ENCODE peak calls at places on chromosomes 11 and 22, in five cellular contexts. One of them, this sample, is unnamed.

GRCh38 chr11:45609902-45610301 is 55.5 kb downstream of the CHST1 start:
- DNase-seq in EH: no peak
- DNase-seq in AG08395: no peak
- DNase-seq in germinal center: no peak
- DNase-seq in AG09319: no peak
- DNase-seq in this sample: no peak

GRCh38 chr11:120908521-120909181 is 115.3 kb upstream of the TBCEL start:
- DNase-seq in AG08395: no peak
- DNase-seq in AG09319: no peak
- DNase-seq in EH: no peak
- DNase-seq in germinal center: no peak
- DNase-seq in this sample: no peak

GRCh38 chr11:11946180-11946579 is 62.2 kb downstream of the DKK3 start:
- DNase-seq in AG08395: peak
- DNase-seq in germinal center: no peak
- DNase-seq in EH: peak
- DNase-seq in AG09319: no peak
- DNase-seq in this sample: no peak

GRCh38 chr11:36411202-36411640 is 98.9 kb downstream of the TRAF6 start:
- DNase-seq in germinal center: peak
- DNase-seq in AG09319: no peak
- DNase-seq in EH: no peak
- DNase-seq in AG08395: no peak
- DNase-seq in this sample: no peak

GRCh38 chr11:26909429-26910009 is 84.4 kb upstream of the FIBIN start:
- DNase-seq in AG08395: no peak
- DNase-seq in EH: no peak
- DNase-seq in germinal center: no peak
- DNase-seq in AG09319: no peak
- DNase-seq in this sample: no peak

GRCh38 chr11:33536178-33536577 is 164.4 kb downstream of the C11orf91 start:
- DNase-seq in germinal center: no peak
- DNase-seq in AG09319: no peak
- DNase-seq in AG08395: no peak
- DNase-seq in EH: no peak
- DNase-seq in this sample: no peak

GRCh38 chr22:21940521-21940920 is 12.1 kb downstream of the PPM1F start:
- DNase-seq in EH: no peak
- DNase-seq in AG08395: no peak
- DNase-seq in germinal center: no peak
- DNase-seq in AG09319: no peak
- DNase-seq in this sample: no peak

GRCh38 chr11:2594267-2594666 is 105.5 kb downstream of the KCNQ1OT1 start:
- DNase-seq in AG09319: no peak
- DNase-seq in EH: no peak
- DNase-seq in germinal center: no peak
- DNase-seq in AG08395: no peak
- DNase-seq in this sample: no peak

GRCh38 chr22:23904855-23905254 is 10.7 kb downstream of the MIF start:
- DNase-seq in AG08395: peak
- DNase-seq in AG09319: no peak
- DNase-seq in EH: no peak
- DNase-seq in germinal center: no peak
- DNase-seq in this sample: peak

GRCh38 chr11:114438303-114438702 is 964 bp upstream of the REXO2 start:
- DNase-seq in EH: peak
- DNase-seq in germinal center: no peak
- DNase-seq in AG08395: no peak
- DNase-seq in AG09319: no peak
- DNase-seq in this sample: no peak

GRCh38 chr11:46106530-46107407 is 14.5 kb downstream of the PHF21A start:
- DNase-seq in AG09319: no peak
- DNase-seq in AG08395: peak
- DNase-seq in EH: no peak
- DNase-seq in germinal center: no peak
- DNase-seq in this sample: no peak

GRCh38 chr11:4606231-4607015 is 1.6 kb downstream of the TRIM68 start:
- DNase-seq in AG09319: peak
- DNase-seq in AG08395: no peak
- DNase-seq in germinal center: no peak
- DNase-seq in EH: peak
- DNase-seq in this sample: no peak

GRCh38 chr11:76783901-76784813 is 1.0 kb downstream of the TSKU start:
- DNase-seq in AG08395: peak
- DNase-seq in AG09319: no peak
- DNase-seq in EH: peak
- DNase-seq in germinal center: no peak
- DNase-seq in this sample: peak

GRCh38 chr11:9330387-9331384 is 16.3 kb upstream of the TMEM41B start:
- DNase-seq in AG08395: peak
- DNase-seq in germinal center: no peak
- DNase-seq in EH: peak
- DNase-seq in AG09319: peak
- DNase-seq in this sample: peak

GRCh38 chr11:62082292-62082657 is 41.5 kb upstream of the INCENP start:
- DNase-seq in AG09319: no peak
- DNase-seq in AG08395: no peak
- DNase-seq in germinal center: no peak
- DNase-seq in EH: no peak
- DNase-seq in this sample: no peak

GRCh38 chr11:65613091-65613928 is 711 bp downstream of the MAP3K11 start:
- DNase-seq in AG08395: peak
- DNase-seq in EH: no peak
- DNase-seq in AG09319: no peak
- DNase-seq in germinal center: peak
- DNase-seq in this sample: no peak

GRCh38 chr11:61893981-61894380 is 2.6 kb upstream of the FADS3 start:
- DNase-seq in EH: peak
- DNase-seq in AG09319: peak
- DNase-seq in germinal center: no peak
- DNase-seq in AG08395: peak
- DNase-seq in this sample: peak

GRCh38 chr11:74311352-74311926 is at the start of gene P4HA3:
- DNase-seq in EH: peak
- DNase-seq in AG09319: no peak
- DNase-seq in AG08395: peak
- DNase-seq in germinal center: peak
- DNase-seq in this sample: peak

GRCh38 chr11:45984192-45984591 is 61.7 kb downstream of the LARGE2 start:
- DNase-seq in AG09319: no peak
- DNase-seq in EH: no peak
- DNase-seq in AG08395: no peak
- DNase-seq in germinal center: no peak
- DNase-seq in this sample: no peak

GRCh38 chr11:124970925-124971324 is 16.9 kb downstream of the CCDC15 start:
- DNase-seq in germinal center: no peak
- DNase-seq in EH: peak
- DNase-seq in AG08395: peak
- DNase-seq in AG09319: no peak
- DNase-seq in this sample: no peak

This sample was measured in MG63.